ENCODE peak calls at places on chromosomes 11 and 22, in ten cellular contexts. J, W, V, H, Y, Q, O, G, B and X are unnamed samples.
A peak's percentile ranks its signal among the peaks of the same experiment; 100 is the strongest.

GRCh38 chr22:23047265-23047664 is 23.1 kb upstream of the GNAZ start:
- DNase-seq in H (no peak), W (no peak), B (no peak), G (no peak), J (no peak), V (no peak), O (no peak), Y (no peak), Q (no peak), X (no peak)

GRCh38 chr22:19786959-19787848 is 26.6 kb downstream of the TBX1 start:
- DNase-seq in Y (no peak), V (no peak), B (no peak), W (no peak), O (no peak), H (no peak), G (no peak), J (no peak), Q (no peak), X (no peak)

GRCh38 chr11:65649656-65650546 is 12.0 kb downstream of the SIPA1 start:
- DNase-seq in J (no peak), V (peak; percentile 58), W (no peak), Q (no peak), Y (no peak), H (no peak), B (no peak), G (no peak), O (no peak), X (no peak)

GRCh38 chr11:2927851-2928604 is 1.2 kb downstream of the PHLDA2 start:
- DNase-seq in V (peak; percentile 56), H (peak; percentile 40), J (no peak), B (peak; percentile 32), W (no peak), O (no peak), Y (no peak), Q (no peak), G (peak; percentile 82), X (no peak)

GRCh38 chr11:34929794-34930763 is 13.7 kb downstream of the PDHX start:
- DNase-seq in H (no peak), Q (no peak), Y (no peak), B (no peak), W (no peak), G (no peak), V (no peak), O (no peak), J (no peak), X (no peak)

GRCh38 chr11:109222730-109223129 is 199.3 kb upstream of the C11orf87 start:
- DNase-seq in H (no peak), J (no peak), Y (no peak), Q (no peak), G (no peak), W (no peak), B (no peak), O (no peak), V (no peak), X (no peak)

GRCh38 chr22:35476341-35476740 is 64.3 kb upstream of the RASD2 start:
- DNase-seq in B (peak; percentile 28), Y (no peak), Q (no peak), J (no peak), O (no peak), H (peak; percentile 86), G (no peak), W (no peak), V (no peak), X (no peak)

GRCh38 chr11:64226507-64227051 is 505 bp downstream of the NUDT22 start:
- DNase-seq in O (no peak), W (peak; percentile 79), H (peak; percentile 49), Y (no peak), B (no peak), G (no peak), V (no peak), Q (no peak), J (no peak), X (no peak)

GRCh38 chr11:1392111-1392510 is 2.4 kb downstream of the BRSK2 start:
- DNase-seq in O (no peak), H (no peak), Y (no peak), V (no peak), B (no peak), G (no peak), W (no peak), J (no peak), Q (no peak), X (no peak)